ENCODE peak calls at places on chromosomes 7 and 10, in six cellular contexts. One of them, this sample, is unnamed.

GRCh38 chr10:114652402-114653368 is 5.4 kb downstream of the ABLIM1 start:
- DNase-seq in T-helper 2 cell: no peak
- DNase-seq in psoas muscle: no peak
- DNase-seq in HTR-8/SVneo: no peak
- DNase-seq in activated CD8-positive, alpha-beta memory T cell treated with anti-CD3 and anti-CD28 coated beads for 24 hours: no peak
- DNase-seq in endothelial cell of umbilical vein: peak; percentile 97
- DNase-seq in this sample: peak; percentile 20

GRCh38 chr10:81179805-81180452 is 642.2 kb downstream of the SH2D4B start:
- DNase-seq in T-helper 2 cell: no peak
- DNase-seq in psoas muscle: no peak
- DNase-seq in HTR-8/SVneo: peak; percentile 4
- DNase-seq in activated CD8-positive, alpha-beta memory T cell treated with anti-CD3 and anti-CD28 coated beads for 24 hours: no peak
- DNase-seq in endothelial cell of umbilical vein: peak; percentile 8
- DNase-seq in this sample: no peak

GRCh38 chr7:154817224-154817896 is 185.6 kb downstream of the PAXIP1 start:
- DNase-seq in T-helper 2 cell: no peak
- DNase-seq in psoas muscle: no peak
- DNase-seq in HTR-8/SVneo: no peak
- DNase-seq in activated CD8-positive, alpha-beta memory T cell treated with anti-CD3 and anti-CD28 coated beads for 24 hours: no peak
- DNase-seq in endothelial cell of umbilical vein: no peak
- DNase-seq in this sample: no peak

GRCh38 chr10:98361131-98361633 is 53.8 kb downstream of the PYROXD2 start:
- DNase-seq in T-helper 2 cell: no peak
- DNase-seq in psoas muscle: peak; percentile 94
- DNase-seq in HTR-8/SVneo: peak; percentile 45
- DNase-seq in activated CD8-positive, alpha-beta memory T cell treated with anti-CD3 and anti-CD28 coated beads for 24 hours: no peak
- DNase-seq in endothelial cell of umbilical vein: peak; percentile 57
- DNase-seq in this sample: peak; percentile 100

GRCh38 chr7:42522227-42522991 is 285.4 kb upstream of the GLI3 start:
- DNase-seq in T-helper 2 cell: no peak
- DNase-seq in psoas muscle: no peak
- DNase-seq in HTR-8/SVneo: no peak
- DNase-seq in activated CD8-positive, alpha-beta memory T cell treated with anti-CD3 and anti-CD28 coated beads for 24 hours: no peak
- DNase-seq in endothelial cell of umbilical vein: no peak
- DNase-seq in this sample: peak; percentile 84

GRCh38 chr7:128827248-128827958 is 2.8 kb upstream of the FLNC start:
- DNase-seq in T-helper 2 cell: no peak
- DNase-seq in psoas muscle: peak; percentile 97
- DNase-seq in HTR-8/SVneo: peak; percentile 63
- DNase-seq in activated CD8-positive, alpha-beta memory T cell treated with anti-CD3 and anti-CD28 coated beads for 24 hours: no peak
- DNase-seq in endothelial cell of umbilical vein: peak; percentile 14
- DNase-seq in this sample: peak; percentile 61

GRCh38 chr10:93752761-93753160 is 5.0 kb upstream of the LGI1 start:
- DNase-seq in T-helper 2 cell: no peak
- DNase-seq in psoas muscle: no peak
- DNase-seq in HTR-8/SVneo: peak; percentile 52
- DNase-seq in activated CD8-positive, alpha-beta memory T cell treated with anti-CD3 and anti-CD28 coated beads for 24 hours: no peak
- DNase-seq in endothelial cell of umbilical vein: peak; percentile 3
- DNase-seq in this sample: peak; percentile 58

GRCh38 chr7:3880221-3880935 is 579.3 kb downstream of the SDK1 start:
- DNase-seq in T-helper 2 cell: no peak
- DNase-seq in psoas muscle: no peak
- DNase-seq in HTR-8/SVneo: no peak
- DNase-seq in activated CD8-positive, alpha-beta memory T cell treated with anti-CD3 and anti-CD28 coated beads for 24 hours: no peak
- DNase-seq in endothelial cell of umbilical vein: no peak
- DNase-seq in this sample: no peak

GRCh38 chr7:73739387-73739767 is 775 bp upstream of the ABHD11 start:
- DNase-seq in T-helper 2 cell: no peak
- DNase-seq in psoas muscle: no peak
- DNase-seq in HTR-8/SVneo: no peak
- DNase-seq in activated CD8-positive, alpha-beta memory T cell treated with anti-CD3 and anti-CD28 coated beads for 24 hours: no peak
- DNase-seq in endothelial cell of umbilical vein: no peak
- DNase-seq in this sample: no peak

GRCh38 chr7:93044147-93044810 is 73.5 kb downstream of the SAMD9 start:
- DNase-seq in T-helper 2 cell: no peak
- DNase-seq in psoas muscle: no peak
- DNase-seq in HTR-8/SVneo: no peak
- DNase-seq in activated CD8-positive, alpha-beta memory T cell treated with anti-CD3 and anti-CD28 coated beads for 24 hours: no peak
- DNase-seq in endothelial cell of umbilical vein: peak; percentile 26
- DNase-seq in this sample: no peak